ENCODE peak calls at places on chromosomes 11 and 22, in four cellular contexts. One of them, this sample, is unnamed.

GRCh38 chr11:106087815-106088435 is 10.5 kb downstream of the AASDHPPT start:
- DNase-seq in CD4-positive, CD25-positive, alpha-beta regulatory T cell: peak
- DNase-seq in brain microvascular endothelial cell: peak
- DNase-seq in CD4-positive, alpha-beta memory T cell: peak
- DNase-seq in this sample: peak

GRCh38 chr22:31870890-31871289 is 73.4 kb upstream of the YWHAH start:
- DNase-seq in CD4-positive, alpha-beta memory T cell: no peak
- DNase-seq in brain microvascular endothelial cell: peak
- DNase-seq in CD4-positive, CD25-positive, alpha-beta regulatory T cell: no peak
- DNase-seq in this sample: no peak

GRCh38 chr11:131859811-131860210 is 489.4 kb downstream of the NTM start:
- DNase-seq in CD4-positive, CD25-positive, alpha-beta regulatory T cell: no peak
- DNase-seq in CD4-positive, alpha-beta memory T cell: no peak
- DNase-seq in brain microvascular endothelial cell: peak
- DNase-seq in this sample: no peak

GRCh38 chr22:28349114-28349513 is 330.5 kb downstream of the TTC28 start:
- DNase-seq in CD4-positive, CD25-positive, alpha-beta regulatory T cell: no peak
- DNase-seq in brain microvascular endothelial cell: no peak
- DNase-seq in CD4-positive, alpha-beta memory T cell: no peak
- DNase-seq in this sample: no peak

GRCh38 chr11:72758690-72759389 is 6.6 kb upstream of the ARAP1 start:
- DNase-seq in CD4-positive, alpha-beta memory T cell: no peak
- DNase-seq in brain microvascular endothelial cell: peak
- DNase-seq in CD4-positive, CD25-positive, alpha-beta regulatory T cell: no peak
- DNase-seq in this sample: no peak

GRCh38 chr11:73999581-74000306 is 9.1 kb downstream of the UCP3 start:
- DNase-seq in CD4-positive, alpha-beta memory T cell: no peak
- DNase-seq in CD4-positive, CD25-positive, alpha-beta regulatory T cell: no peak
- DNase-seq in brain microvascular endothelial cell: no peak
- DNase-seq in this sample: no peak

GRCh38 chr22:43136255-43136654 is 6.9 kb downstream of the MCAT start:
- DNase-seq in CD4-positive, CD25-positive, alpha-beta regulatory T cell: peak
- DNase-seq in brain microvascular endothelial cell: no peak
- DNase-seq in CD4-positive, alpha-beta memory T cell: peak
- DNase-seq in this sample: peak

GRCh38 chr11:44573333-44573732 is 7.9 kb downstream of the CD82 start:
- DNase-seq in CD4-positive, CD25-positive, alpha-beta regulatory T cell: no peak
- DNase-seq in brain microvascular endothelial cell: no peak
- DNase-seq in CD4-positive, alpha-beta memory T cell: no peak
- DNase-seq in this sample: no peak

GRCh38 chr11:70180906-70181305 is 22.2 kb upstream of the FADD start:
- DNase-seq in CD4-positive, CD25-positive, alpha-beta regulatory T cell: no peak
- DNase-seq in brain microvascular endothelial cell: no peak
- DNase-seq in CD4-positive, alpha-beta memory T cell: no peak
- DNase-seq in this sample: no peak

DNA sequence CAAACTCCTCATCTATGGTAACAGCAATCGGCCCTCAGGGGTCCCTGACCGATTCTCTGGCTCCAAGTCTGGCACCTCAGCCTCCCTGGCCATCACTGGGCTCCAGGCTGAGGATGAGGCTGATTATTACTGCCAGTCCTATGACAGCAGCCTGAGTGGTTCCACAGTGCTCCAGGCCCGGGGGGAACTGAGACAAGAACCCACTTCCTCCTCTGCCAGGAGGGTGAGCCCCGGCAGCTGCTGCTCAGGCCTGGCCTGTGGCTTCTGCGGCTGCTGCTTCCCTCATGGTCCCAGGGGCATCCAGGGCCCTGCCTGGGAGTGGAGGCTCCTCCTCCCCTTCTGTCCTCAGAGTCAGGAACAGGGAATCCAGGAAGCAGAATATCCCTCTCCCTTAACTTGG is 98.4 kb downstream of the ZNF280B start:
- DNase-seq in CD4-positive, CD25-positive, alpha-beta regulatory T cell: no peak
- DNase-seq in CD4-positive, alpha-beta memory T cell: no peak
- DNase-seq in brain microvascular endothelial cell: no peak
- DNase-seq in this sample: peak
- H3K4me3 ChIP-seq in CD4-positive, CD25-positive, alpha-beta regulatory T cell: no peak
- H3K4me3 ChIP-seq in CD4-positive, alpha-beta memory T cell: no peak
- H3K4me3 ChIP-seq in brain microvascular endothelial cell: no peak
- H3K4me3 ChIP-seq in this sample: no peak

GRCh38 chr11:14082338-14082737 is 119.8 kb downstream of the SPON1 start:
- DNase-seq in brain microvascular endothelial cell: no peak
- DNase-seq in CD4-positive, alpha-beta memory T cell: no peak
- DNase-seq in CD4-positive, CD25-positive, alpha-beta regulatory T cell: no peak
- DNase-seq in this sample: no peak

GRCh38 chr11:14075679-14076078 is 113.2 kb downstream of the SPON1 start:
- DNase-seq in CD4-positive, alpha-beta memory T cell: no peak
- DNase-seq in brain microvascular endothelial cell: no peak
- DNase-seq in CD4-positive, CD25-positive, alpha-beta regulatory T cell: no peak
- DNase-seq in this sample: no peak

GRCh38 chr11:14081541-14082211 is 119.2 kb downstream of the SPON1 start:
- DNase-seq in brain microvascular endothelial cell: no peak
- DNase-seq in CD4-positive, CD25-positive, alpha-beta regulatory T cell: no peak
- DNase-seq in CD4-positive, alpha-beta memory T cell: no peak
- DNase-seq in this sample: no peak

GRCh38 chr11:14075118-14075601 is 112.6 kb downstream of the SPON1 start:
- DNase-seq in CD4-positive, CD25-positive, alpha-beta regulatory T cell: peak
- DNase-seq in brain microvascular endothelial cell: no peak
- DNase-seq in CD4-positive, alpha-beta memory T cell: peak
- DNase-seq in this sample: peak

GRCh38 chr11:14078941-14079522 is 116.5 kb downstream of the SPON1 start:
- DNase-seq in brain microvascular endothelial cell: no peak
- DNase-seq in CD4-positive, alpha-beta memory T cell: peak
- DNase-seq in CD4-positive, CD25-positive, alpha-beta regulatory T cell: peak
- DNase-seq in this sample: peak
- H3K4me3 ChIP-seq in brain microvascular endothelial cell: no peak
- H3K4me3 ChIP-seq in CD4-positive, alpha-beta memory T cell: peak
- H3K4me3 ChIP-seq in CD4-positive, CD25-positive, alpha-beta regulatory T cell: peak
- H3K4me3 ChIP-seq in this sample: peak

GRCh38 chr11:78869293-78869692 is 294.6 kb upstream of the NARS2 start:
- DNase-seq in brain microvascular endothelial cell: no peak
- DNase-seq in CD4-positive, alpha-beta memory T cell: no peak
- DNase-seq in CD4-positive, CD25-positive, alpha-beta regulatory T cell: no peak
- DNase-seq in this sample: no peak
- H3K4me3 ChIP-seq in brain microvascular endothelial cell: no peak
- H3K4me3 ChIP-seq in CD4-positive, alpha-beta memory T cell: no peak
- H3K4me3 ChIP-seq in CD4-positive, CD25-positive, alpha-beta regulatory T cell: no peak
- H3K4me3 ChIP-seq in this sample: no peak

GRCh38 chr22:49934891-49935557 is 16.6 kb downstream of the CRELD2 start:
- DNase-seq in CD4-positive, CD25-positive, alpha-beta regulatory T cell: peak
- DNase-seq in CD4-positive, alpha-beta memory T cell: peak
- DNase-seq in brain microvascular endothelial cell: no peak
- DNase-seq in this sample: peak

GRCh38 chr22:49935561-49935960 is 17.1 kb downstream of the CRELD2 start:
- DNase-seq in brain microvascular endothelial cell: no peak
- DNase-seq in CD4-positive, alpha-beta memory T cell: no peak
- DNase-seq in CD4-positive, CD25-positive, alpha-beta regulatory T cell: peak
- DNase-seq in this sample: no peak

GRCh38 chr22:49936973-49937757 is 18.7 kb downstream of the CRELD2 start:
- DNase-seq in CD4-positive, alpha-beta memory T cell: no peak
- DNase-seq in brain microvascular endothelial cell: no peak
- DNase-seq in CD4-positive, CD25-positive, alpha-beta regulatory T cell: no peak
- DNase-seq in this sample: no peak

GRCh38 chr22:49937758-49938564 is 19.5 kb downstream of the CRELD2 start:
- DNase-seq in CD4-positive, alpha-beta memory T cell: no peak
- DNase-seq in brain microvascular endothelial cell: no peak
- DNase-seq in CD4-positive, CD25-positive, alpha-beta regulatory T cell: no peak
- DNase-seq in this sample: no peak

DNA sequence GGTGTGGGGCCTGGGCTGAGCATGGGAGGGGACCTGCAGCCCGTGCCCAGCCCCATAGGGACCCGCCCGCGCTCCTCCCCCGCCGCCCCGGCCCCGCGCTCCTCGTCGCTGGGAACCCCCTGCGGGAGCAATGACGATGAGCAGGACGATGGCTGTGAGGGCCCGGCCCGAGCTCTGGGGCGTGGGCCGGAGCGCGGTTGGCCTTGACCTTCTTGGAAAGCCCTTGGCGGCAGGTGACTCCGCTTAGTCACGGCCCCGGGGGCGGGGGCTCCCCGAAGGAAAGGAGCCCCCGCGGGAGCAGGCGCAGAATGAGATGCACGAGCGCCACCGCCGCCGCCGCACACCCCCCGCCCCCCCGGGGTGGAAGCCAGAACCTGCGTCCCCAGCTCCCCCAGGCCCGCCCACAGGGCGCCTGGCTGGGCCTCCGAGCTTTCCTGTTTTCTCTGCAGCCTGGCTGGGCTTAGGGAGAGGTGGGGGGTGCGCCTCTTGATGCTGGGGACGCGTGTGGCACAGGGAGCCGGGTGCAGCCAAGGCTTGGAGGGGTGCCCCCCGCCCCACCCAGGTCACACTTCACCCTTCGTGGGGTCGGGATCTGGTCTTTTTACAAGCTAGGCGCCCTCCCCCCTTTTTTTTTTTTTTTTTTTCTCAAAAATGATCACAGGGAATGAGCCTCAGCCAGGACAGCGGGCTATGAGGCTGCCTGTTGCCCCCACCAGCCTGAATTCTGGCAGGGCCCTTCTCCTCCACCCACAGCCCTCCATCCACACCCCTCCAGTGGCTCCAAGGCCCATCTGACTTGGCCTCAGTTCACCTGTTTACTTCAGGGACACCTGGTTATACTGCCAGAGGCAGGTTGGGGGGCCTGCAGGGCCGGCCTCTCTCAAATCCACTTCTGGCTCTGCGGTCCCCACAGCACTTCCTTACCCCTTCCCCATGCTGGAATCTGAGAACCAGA is 17.9 kb downstream of the CRELD2 start:
- DNase-seq in CD4-positive, CD25-positive, alpha-beta regulatory T cell: peak
- DNase-seq in brain microvascular endothelial cell: peak
- DNase-seq in CD4-positive, alpha-beta memory T cell: peak
- DNase-seq in this sample: peak
- H3K4me3 ChIP-seq in CD4-positive, CD25-positive, alpha-beta regulatory T cell: no peak
- H3K4me3 ChIP-seq in brain microvascular endothelial cell: peak
- H3K4me3 ChIP-seq in CD4-positive, alpha-beta memory T cell: peak
- H3K4me3 ChIP-seq in this sample: peak

GRCh38 chr11:76293189-76293631 is 86.9 kb upstream of the WNT11 start:
- DNase-seq in brain microvascular endothelial cell: no peak
- DNase-seq in CD4-positive, CD25-positive, alpha-beta regulatory T cell: no peak
- DNase-seq in CD4-positive, alpha-beta memory T cell: no peak
- DNase-seq in this sample: no peak
- H3K4me3 ChIP-seq in brain microvascular endothelial cell: no peak
- H3K4me3 ChIP-seq in CD4-positive, CD25-positive, alpha-beta regulatory T cell: no peak
- H3K4me3 ChIP-seq in CD4-positive, alpha-beta memory T cell: no peak
- H3K4me3 ChIP-seq in this sample: no peak

GRCh38 chr22:23626286-23626975 is 5.7 kb downstream of the DRICH1 start:
- DNase-seq in CD4-positive, CD25-positive, alpha-beta regulatory T cell: no peak
- DNase-seq in CD4-positive, alpha-beta memory T cell: no peak
- DNase-seq in brain microvascular endothelial cell: no peak
- DNase-seq in this sample: no peak
- H3K4me3 ChIP-seq in CD4-positive, CD25-positive, alpha-beta regulatory T cell: no peak
- H3K4me3 ChIP-seq in CD4-positive, alpha-beta memory T cell: no peak
- H3K4me3 ChIP-seq in brain microvascular endothelial cell: no peak
- H3K4me3 ChIP-seq in this sample: no peak

This sample was measured in Jurkat, Clone E6-1.